ENCODE peak calls at places on chromosome 5, in four cellular contexts. One of them, this sample, is unnamed.

GRCh38 chr5:5229405-5229804 is 89.3 kb downstream of the ADAMTS16 start:
- DNase-seq in non-pigmented ciliary epithelial cell: no peak
- DNase-seq in EH: no peak
- DNase-seq in NCI-H1105 treated with DMSO at 0.1 percent for 48 hours: no peak
- DNase-seq in this sample: no peak

GRCh38 chr5:124669956-124670671 is 76.3 kb downstream of the ZNF608 start:
- DNase-seq in non-pigmented ciliary epithelial cell: no peak
- DNase-seq in EH: no peak
- DNase-seq in NCI-H1105 treated with DMSO at 0.1 percent for 48 hours: no peak
- DNase-seq in this sample: no peak

GRCh38 chr5:926416-927171 is 33.9 kb downstream of the TRIP13 start:
- DNase-seq in EH: peak
- DNase-seq in NCI-H1105 treated with DMSO at 0.1 percent for 48 hours: no peak
- DNase-seq in non-pigmented ciliary epithelial cell: no peak
- DNase-seq in this sample: peak

GRCh38 chr5:40447438-40447837 is 232.3 kb upstream of the PTGER4 start:
- DNase-seq in NCI-H1105 treated with DMSO at 0.1 percent for 48 hours: no peak
- DNase-seq in EH: no peak
- DNase-seq in non-pigmented ciliary epithelial cell: no peak
- DNase-seq in this sample: no peak

GRCh38 chr5:34519489-34520220 is 136.5 kb upstream of the RAI14 start:
- DNase-seq in EH: peak
- DNase-seq in non-pigmented ciliary epithelial cell: no peak
- DNase-seq in NCI-H1105 treated with DMSO at 0.1 percent for 48 hours: no peak
- DNase-seq in this sample: no peak

GRCh38 chr5:55708732-55709131 is 3.4 kb downstream of the SLC38A9 start:
- DNase-seq in NCI-H1105 treated with DMSO at 0.1 percent for 48 hours: no peak
- DNase-seq in EH: no peak
- DNase-seq in non-pigmented ciliary epithelial cell: no peak
- DNase-seq in this sample: no peak

GRCh38 chr5:175606409-175606808 is 51.5 kb upstream of the HRH2 start:
- DNase-seq in EH: no peak
- DNase-seq in NCI-H1105 treated with DMSO at 0.1 percent for 48 hours: no peak
- DNase-seq in non-pigmented ciliary epithelial cell: no peak
- DNase-seq in this sample: no peak

GRCh38 chr5:107713228-107713627 is 42.5 kb upstream of the EFNA5 start:
- DNase-seq in non-pigmented ciliary epithelial cell: no peak
- DNase-seq in NCI-H1105 treated with DMSO at 0.1 percent for 48 hours: no peak
- DNase-seq in EH: no peak
- DNase-seq in this sample: no peak

GRCh38 chr5:465591-466403 is 22.8 kb downstream of the EXOC3 start:
- DNase-seq in non-pigmented ciliary epithelial cell: no peak
- DNase-seq in EH: no peak
- DNase-seq in NCI-H1105 treated with DMSO at 0.1 percent for 48 hours: no peak
- DNase-seq in this sample: no peak

This sample was measured in NCI-H1092.